ENCODE peak calls at places on chromosomes 6 and 20, in nine cellular contexts. F, Y, N, P, V, W, I, X and Z are unnamed samples.

GRCh38 chr20:17427646-17428045 is 103.5 kb downstream of the BFSP1 start:
- DNase-seq in I (no peak), N (no peak), X (no peak), P (no peak), W (no peak), V (no peak), F (no peak), Y (no peak), Z (no peak)

GRCh38 chr6:7535498-7535897 is 6.0 kb upstream of the DSP start:
- DNase-seq in F (no peak), W (no peak), I (no peak), Y (no peak), V (no peak), N (peak), X (peak), P (peak), Z (no peak)

GRCh38 chr6:411402-412145 is 20.0 kb downstream of the IRF4 start:
- DNase-seq in Y (no peak), P (no peak), F (no peak), W (no peak), I (no peak), X (no peak), N (no peak), V (no peak), Z (peak)

GRCh38 chr6:111533087-111533784 is 50.2 kb upstream of the REV3L start:
- DNase-seq in W (peak), Y (no peak), N (no peak), I (no peak), F (no peak), P (no peak), X (no peak), V (no peak), Z (no peak)

GRCh38 chr6:165049362-165049761 is 260.0 kb downstream of the C6orf118 start:
- DNase-seq in I (no peak), V (no peak), Y (peak), N (no peak), X (no peak), F (no peak), P (peak), W (peak), Z (peak)

GRCh38 chr20:21323640-21324039 is 20.5 kb downstream of the XRN2 start:
- DNase-seq in P (peak), Y (no peak), X (no peak), W (no peak), I (peak), N (peak), F (no peak), V (peak), Z (no peak)

GRCh38 chr6:31657406-31658157 is 1.9 kb downstream of the APOM start:
- DNase-seq in N (no peak), X (no peak), Y (no peak), W (no peak), V (no peak), I (no peak), F (no peak), P (no peak), Z (no peak)

GRCh38 chr6:65071480-65071879 is 635.5 kb downstream of the EYS start:
- DNase-seq in Y (no peak), V (no peak), P (no peak), N (no peak), F (no peak), W (no peak), I (no peak), X (no peak), Z (no peak)

GRCh38 chr6:139370047-139370706 is 4.3 kb downstream of the CITED2 start:
- DNase-seq in V (peak), N (peak), I (no peak), P (peak), Y (no peak), F (no peak), X (peak), W (peak), Z (peak)

GRCh38 chr20:25623225-25623735 is 534 bp downstream of the NANP start:
- DNase-seq in N (peak), F (peak), V (no peak), X (no peak), I (no peak), Y (peak), W (peak), P (peak), Z (peak)

GRCh38 chr6:162123797-162124196 is 603.8 kb downstream of the PRKN start:
- DNase-seq in X (no peak), F (peak), P (no peak), I (no peak), V (no peak), Y (no peak), W (peak), N (no peak), Z (no peak)

GRCh38 chr6:157974341-157974894 is 7.2 kb upstream of the SYNJ2 start:
- DNase-seq in X (no peak), F (no peak), V (no peak), W (peak), P (peak), N (peak), I (no peak), Y (no peak), Z (no peak)

GRCh38 chr6:166351715-166352285 is 9.5 kb upstream of the SFT2D1 start:
- DNase-seq in N (no peak), X (no peak), W (no peak), I (no peak), V (no peak), F (no peak), P (no peak), Y (no peak), Z (peak)

GRCh38 chr20:37071481-37071911 is 24.3 kb downstream of the RBL1 start:
- DNase-seq in F (no peak), X (peak), I (no peak), N (peak), V (no peak), Y (no peak), W (no peak), P (peak), Z (peak)

GRCh38 chr6:20154778-20155177 is 57.5 kb downstream of the MBOAT1 start:
- DNase-seq in N (no peak), F (no peak), P (no peak), X (no peak), Y (no peak), I (no peak), W (no peak), V (no peak), Z (no peak)

GRCh38 chr6:39366875-39367618 is 44.5 kb upstream of the KCNK16 start:
- DNase-seq in I (no peak), N (no peak), Y (no peak), V (no peak), X (no peak), W (no peak), P (no peak), F (no peak), Z (no peak)

GRCh38 chr6:13572240-13572639 is 2.2 kb upstream of the SIRT5 start:
- DNase-seq in F (no peak), W (no peak), N (no peak), I (no peak), Y (no peak), P (no peak), V (no peak), X (no peak), Z (no peak)

GRCh38 chr6:163554663-163555062 is 140.1 kb downstream of the QKI start:
- DNase-seq in X (no peak), N (peak), V (peak), Y (peak), W (peak), I (peak), P (peak), F (peak), Z (peak)

GRCh38 chr6:15396808-15397207 is 150.9 kb downstream of the JARID2 start:
- DNase-seq in N (no peak), I (no peak), V (no peak), F (no peak), Y (no peak), X (no peak), P (no peak), W (no peak), Z (no peak)

GRCh38 chr20:37323985-37324384 is 22.0 kb upstream of the SRC start:
- DNase-seq in X (peak), N (peak), Y (no peak), P (peak), V (no peak), W (no peak), F (no peak), I (no peak), Z (no peak)

GRCh38 chr20:35773154-35773751 is 1.4 kb downstream of the PHF20 start:
- DNase-seq in F (no peak), Y (peak), I (peak), N (peak), V (no peak), P (peak), X (no peak), W (peak), Z (peak)

GRCh38 chr6:47138046-47138445 is 95.9 kb upstream of the ADGRF1 start:
- DNase-seq in Y (no peak), W (no peak), I (peak), P (peak), F (no peak), N (peak), X (peak), V (no peak), Z (no peak)

GRCh38 chr20:36773123-36773547 is 428 bp downstream of the DSN1 start:
- DNase-seq in I (peak), W (no peak), V (no peak), F (no peak), Y (no peak), P (no peak), X (no peak), N (no peak), Z (no peak)

GRCh38 chr20:63314566-63315239 is 21.7 kb downstream of the COL20A1 start:
- DNase-seq in X (no peak), F (no peak), Y (no peak), I (no peak), N (no peak), P (no peak), V (no peak), W (no peak), Z (no peak)

GRCh38 chr6:15114061-15114460 is 131.8 kb upstream of the JARID2 start:
- DNase-seq in P (no peak), W (no peak), N (no peak), F (no peak), Y (no peak), X (no peak), I (no peak), V (no peak), Z (no peak)

GRCh38 chr6:134730013-134730412 is 219.9 kb downstream of the ALDH8A1 start:
- DNase-seq in W (peak), F (no peak), Y (no peak), X (no peak), P (no peak), I (no peak), V (no peak), N (no peak), Z (no peak)

GRCh38 chr20:20877079-20877478 is 164.6 kb upstream of the RALGAPA2 start:
- DNase-seq in W (no peak), N (no peak), P (no peak), V (no peak), X (no peak), I (no peak), Y (no peak), F (no peak), Z (no peak)

GRCh38 chr6:149089508-149089907 is 228.0 kb upstream of the TAB2 start:
- DNase-seq in Y (no peak), V (no peak), I (no peak), X (no peak), W (no peak), F (no peak), N (no peak), P (no peak), Z (no peak)

GRCh38 chr6:21824431-21825180 is 231.1 kb downstream of the SOX4 start:
- DNase-seq in W (no peak), Y (no peak), X (no peak), V (no peak), N (peak), P (no peak), F (no peak), I (no peak), Z (no peak)

GRCh38 chr6:1869766-1870165 is 260.1 kb downstream of the FOXC1 start:
- DNase-seq in V (no peak), N (no peak), X (no peak), P (no peak), I (no peak), W (no peak), Y (no peak), F (no peak), Z (no peak)

GRCh38 chr6:6696867-6697531 is 108.5 kb downstream of the LY86 start:
- DNase-seq in Y (peak), N (peak), V (no peak), I (peak), F (peak), W (peak), P (peak), X (no peak), Z (peak)

GRCh38 chr6:106377061-106377540 is 16.6 kb downstream of the CRYBG1 start:
- DNase-seq in W (no peak), P (peak), Y (no peak), X (no peak), I (peak), N (peak), V (no peak), F (no peak), Z (no peak)

GRCh38 chr6:11586574-11586973 is 49.0 kb downstream of the TMEM170B start:
- DNase-seq in X (peak), I (peak), P (peak), V (peak), N (peak), Y (no peak), W (peak), F (no peak), Z (no peak)

GRCh38 chr6:144149558-144149893 is 791 bp upstream of the STX11 start:
- DNase-seq in X (no peak), P (no peak), F (no peak), W (no peak), V (no peak), N (no peak), Y (no peak), I (no peak), Z (no peak)

GRCh38 chr6:144148891-144149290 is 1.4 kb upstream of the STX11 start:
- DNase-seq in W (no peak), I (peak), P (peak), N (peak), X (no peak), Y (no peak), F (no peak), V (no peak), Z (no peak)

GRCh38 chr6:144151010-144151727 is 852 bp downstream of the STX11 start:
- DNase-seq in Y (peak), W (peak), I (peak), V (no peak), N (no peak), P (peak), X (no peak), F (no peak), Z (peak)

GRCh38 chr6:144150673-144151009 is 324 bp downstream of the STX11 start:
- DNase-seq in X (no peak), P (peak), I (peak), Y (peak), W (peak), N (peak), F (peak), V (no peak), Z (peak)

GRCh38 chr6:144149894-144150672 is at the start of gene STX11:
- DNase-seq in N (peak), V (no peak), I (peak), W (peak), X (no peak), Y (peak), F (peak), P (peak), Z (peak)
- TF ChIP-seq CTCF in N (no peak), V (no peak), I (no peak), W (no peak), X (no peak), Y (no peak), F (no peak), P (no peak), Z (no peak)

DNA sequence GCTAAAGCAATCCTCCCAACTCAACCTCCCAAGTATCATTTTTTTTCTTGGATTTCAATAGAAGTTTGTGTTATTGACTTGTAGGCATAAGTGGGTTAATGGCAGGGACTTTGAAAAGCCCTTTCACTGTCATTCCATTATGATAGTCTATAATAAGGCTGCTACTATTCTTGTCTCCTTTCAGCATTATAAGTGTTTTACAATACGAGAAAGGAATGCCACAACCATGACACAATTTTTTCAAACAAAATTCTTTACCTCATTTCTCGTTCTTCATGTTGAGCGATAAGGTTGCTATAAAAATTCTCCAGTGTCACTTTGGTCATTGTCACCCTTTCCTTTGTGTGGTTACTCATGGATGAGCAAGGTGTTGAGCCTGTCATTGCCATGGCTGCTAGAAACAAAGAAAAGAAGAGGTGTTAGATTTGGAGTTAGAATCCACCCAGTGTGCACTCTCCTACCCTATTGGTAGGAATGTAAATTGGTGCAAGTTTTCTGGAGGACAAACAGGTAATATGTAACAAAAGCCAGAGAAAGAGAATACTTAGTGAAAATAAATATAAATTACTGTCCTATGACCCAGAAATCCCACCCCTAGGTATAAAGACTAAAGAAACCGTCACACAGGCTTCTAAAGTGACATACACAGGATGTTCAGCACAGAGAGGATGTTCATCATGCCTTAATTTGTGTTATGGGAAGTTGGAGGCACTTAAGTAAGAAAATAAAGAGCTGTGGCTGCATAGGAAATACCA is 7.3 kb downstream of the STK38 start:
- DNase-seq in F (no peak), V (no peak), N (no peak), W (no peak), X (no peak), I (no peak), Y (no peak), P (no peak), Z (no peak)
- TF ChIP-seq CTCF in F (no peak), V (no peak), N (peak), W (peak), X (no peak), I (no peak), Y (no peak), P (no peak), Z (no peak)

GRCh38 chr6:16739329-16739801 is 21.9 kb downstream of the ATXN1 start:
- DNase-seq in X (no peak), V (no peak), N (peak), F (no peak), W (no peak), I (no peak), Y (no peak), P (no peak), Z (no peak)
- TF ChIP-seq CTCF in X (no peak), V (no peak), N (peak), F (no peak), W (no peak), I (no peak), Y (no peak), P (no peak), Z (no peak)

GRCh38 chr20:58835231-58835630 is 15.5 kb downstream of the GNAS-AS1 start:
- DNase-seq in Y (no peak), V (no peak), N (no peak), W (no peak), P (no peak), X (no peak), F (no peak), I (no peak), Z (no peak)

GRCh38 chr20:58839474-58839874 is 11.2 kb downstream of the GNAS-AS1 start:
- DNase-seq in X (no peak), P (peak), V (no peak), I (peak), W (peak), Y (peak), N (peak), F (peak), Z (peak)

GRCh38 chr20:58839991-58840747 is 10.5 kb downstream of the GNAS-AS1 start:
- DNase-seq in W (peak), P (no peak), I (no peak), N (no peak), F (no peak), Y (no peak), X (no peak), V (no peak), Z (no peak)

GRCh38 chr20:58838174-58838573 is 12.5 kb downstream of the GNAS-AS1 start:
- DNase-seq in P (no peak), N (no peak), W (no peak), Y (no peak), F (no peak), I (no peak), V (no peak), X (no peak), Z (no peak)

DNA sequence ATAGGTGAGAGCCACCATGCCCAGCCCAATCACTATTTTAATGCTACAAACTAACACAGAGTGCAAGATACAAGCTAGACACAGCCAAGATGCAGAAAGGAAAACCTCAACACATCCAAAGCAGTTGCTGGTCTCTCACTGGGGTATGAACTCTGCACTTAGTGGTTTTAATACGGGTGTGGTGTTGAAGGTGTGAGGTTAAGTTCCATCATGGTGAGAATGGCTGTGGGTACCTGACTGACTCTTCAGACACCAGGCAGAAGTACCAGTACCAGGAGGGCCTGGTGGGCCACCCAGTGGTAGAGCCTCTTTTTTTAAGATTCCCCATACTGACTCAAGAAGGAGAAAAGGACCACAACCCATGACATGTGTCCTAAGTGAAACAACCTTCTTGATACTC is 13.0 kb downstream of the GNAS-AS1 start:
- DNase-seq in P (no peak), W (no peak), I (no peak), V (no peak), F (no peak), N (no peak), Y (no peak), X (no peak), Z (no peak)
- TF ChIP-seq CTCF in P (no peak), W (no peak), I (no peak), V (no peak), F (no peak), N (no peak), Y (no peak), X (no peak), Z (no peak)

GRCh38 chr6:108944058-108944457 is 95.8 kb downstream of the ARMC2 start:
- DNase-seq in W (no peak), P (no peak), Y (no peak), V (no peak), I (no peak), X (no peak), F (no peak), N (no peak), Z (no peak)
- TF ChIP-seq CTCF in W (no peak), P (no peak), Y (no peak), V (no peak), I (no peak), X (no peak), F (no peak), N (no peak), Z (no peak)

DNA sequence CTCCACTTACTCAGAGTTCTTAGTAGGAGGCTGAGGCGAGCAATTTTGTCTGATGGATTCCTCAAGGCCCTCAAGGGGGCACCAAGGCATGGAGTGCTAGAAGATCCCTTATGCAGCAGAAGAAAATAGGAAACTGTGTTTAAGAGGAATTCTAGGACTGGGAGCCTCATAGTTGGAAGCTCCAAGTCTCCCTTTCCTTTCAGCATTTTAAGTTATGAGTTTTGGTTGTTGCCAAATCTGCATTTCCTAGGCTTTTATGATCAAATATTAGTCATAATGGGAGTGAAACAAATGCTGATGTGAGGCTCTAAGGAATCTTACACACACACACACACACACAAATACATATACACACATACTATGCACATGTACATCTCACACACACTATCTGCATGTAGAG is 714.0 kb downstream of the UTRN start:
- DNase-seq in N (peak), P (peak), I (no peak), F (no peak), X (peak), Y (no peak), V (no peak), W (no peak), Z (no peak)
- TF ChIP-seq CTCF in N (no peak), P (peak), I (no peak), F (no peak), X (peak), Y (no peak), V (no peak), W (peak), Z (no peak)

GRCh38 chr20:43191946-43192847 is 2.5 kb upstream of the PTPRT start:
- DNase-seq in V (no peak), P (no peak), W (peak), I (no peak), Y (peak), F (peak), N (no peak), X (no peak), Z (peak)
- TF ChIP-seq CTCF in V (peak), P (peak), W (peak), I (peak), Y (peak), F (no peak), N (peak), X (peak), Z (peak)